ENCODE peak calls at places on chromosomes 1 and 21, in four cellular contexts. One of them, this sample, is unnamed.

GRCh38 chr1:158019177-158019868 is 25.9 kb downstream of the KIRREL1 start:
- DNase-seq in astrocyte of the spinal cord: peak
- DNase-seq in sigmoid colon: peak
- DNase-seq in breast epithelium: peak
- DNase-seq in this sample: peak

GRCh38 chr1:2178875-2179274 is 15.7 kb downstream of the FAAP20 start:
- DNase-seq in astrocyte of the spinal cord: no peak
- DNase-seq in sigmoid colon: no peak
- DNase-seq in breast epithelium: no peak
- DNase-seq in this sample: no peak

GRCh38 chr1:103959565-103959964 is 209.9 kb downstream of the AMY1C start:
- DNase-seq in astrocyte of the spinal cord: no peak
- DNase-seq in sigmoid colon: no peak
- DNase-seq in breast epithelium: no peak
- DNase-seq in this sample: no peak

GRCh38 chr1:54371038-54371935 is 34.9 kb downstream of the SSBP3 start:
- DNase-seq in astrocyte of the spinal cord: no peak
- DNase-seq in sigmoid colon: no peak
- DNase-seq in breast epithelium: no peak
- DNase-seq in this sample: no peak

GRCh38 chr1:176896216-176896615 is 268.3 kb downstream of the ASTN1 start:
- DNase-seq in astrocyte of the spinal cord: no peak
- DNase-seq in sigmoid colon: no peak
- DNase-seq in breast epithelium: no peak
- DNase-seq in this sample: no peak

GRCh38 chr1:201713093-201713810 is 115.7 kb upstream of the IPO9 start:
- DNase-seq in astrocyte of the spinal cord: peak
- DNase-seq in sigmoid colon: peak
- DNase-seq in breast epithelium: peak
- DNase-seq in this sample: peak

GRCh38 chr1:59360170-59360569 is 63.3 kb downstream of the FGGY start:
- DNase-seq in astrocyte of the spinal cord: peak
- DNase-seq in sigmoid colon: no peak
- DNase-seq in breast epithelium: peak
- DNase-seq in this sample: peak

GRCh38 chr21:16407403-16408279 is 677.9 kb downstream of the USP25 start:
- DNase-seq in astrocyte of the spinal cord: peak
- DNase-seq in sigmoid colon: no peak
- DNase-seq in breast epithelium: no peak
- DNase-seq in this sample: no peak

GRCh38 chr1:40059292-40059959 is 18.9 kb downstream of the CAP1 start:
- DNase-seq in astrocyte of the spinal cord: peak
- DNase-seq in sigmoid colon: no peak
- DNase-seq in breast epithelium: no peak
- DNase-seq in this sample: no peak

GRCh38 chr1:203627819-203628184 is 1.2 kb downstream of the ATP2B4 start:
- DNase-seq in astrocyte of the spinal cord: peak
- DNase-seq in sigmoid colon: peak
- DNase-seq in breast epithelium: no peak
- DNase-seq in this sample: no peak

GRCh38 chr1:167642501-167642826 is 12.4 kb downstream of the RCSD1 start:
- DNase-seq in astrocyte of the spinal cord: no peak
- DNase-seq in sigmoid colon: no peak
- DNase-seq in breast epithelium: no peak
- DNase-seq in this sample: no peak

GRCh38 chr1:207787776-207788175 is 35.9 kb downstream of the CD46 start:
- DNase-seq in astrocyte of the spinal cord: no peak
- DNase-seq in sigmoid colon: no peak
- DNase-seq in breast epithelium: no peak
- DNase-seq in this sample: no peak

GRCh38 chr1:39635205-39635870 is 4.1 kb downstream of the HEYL start:
- DNase-seq in astrocyte of the spinal cord: no peak
- DNase-seq in sigmoid colon: no peak
- DNase-seq in breast epithelium: no peak
- DNase-seq in this sample: no peak

GRCh38 chr1:208135354-208135753 is 108.8 kb downstream of the PLXNA2 start:
- DNase-seq in astrocyte of the spinal cord: peak
- DNase-seq in sigmoid colon: no peak
- DNase-seq in breast epithelium: no peak
- DNase-seq in this sample: no peak

GRCh38 chr1:90973897-90974798 is 47.7 kb downstream of the ZNF644 start:
- DNase-seq in astrocyte of the spinal cord: peak
- DNase-seq in sigmoid colon: no peak
- DNase-seq in breast epithelium: no peak
- DNase-seq in this sample: peak

DNA sequence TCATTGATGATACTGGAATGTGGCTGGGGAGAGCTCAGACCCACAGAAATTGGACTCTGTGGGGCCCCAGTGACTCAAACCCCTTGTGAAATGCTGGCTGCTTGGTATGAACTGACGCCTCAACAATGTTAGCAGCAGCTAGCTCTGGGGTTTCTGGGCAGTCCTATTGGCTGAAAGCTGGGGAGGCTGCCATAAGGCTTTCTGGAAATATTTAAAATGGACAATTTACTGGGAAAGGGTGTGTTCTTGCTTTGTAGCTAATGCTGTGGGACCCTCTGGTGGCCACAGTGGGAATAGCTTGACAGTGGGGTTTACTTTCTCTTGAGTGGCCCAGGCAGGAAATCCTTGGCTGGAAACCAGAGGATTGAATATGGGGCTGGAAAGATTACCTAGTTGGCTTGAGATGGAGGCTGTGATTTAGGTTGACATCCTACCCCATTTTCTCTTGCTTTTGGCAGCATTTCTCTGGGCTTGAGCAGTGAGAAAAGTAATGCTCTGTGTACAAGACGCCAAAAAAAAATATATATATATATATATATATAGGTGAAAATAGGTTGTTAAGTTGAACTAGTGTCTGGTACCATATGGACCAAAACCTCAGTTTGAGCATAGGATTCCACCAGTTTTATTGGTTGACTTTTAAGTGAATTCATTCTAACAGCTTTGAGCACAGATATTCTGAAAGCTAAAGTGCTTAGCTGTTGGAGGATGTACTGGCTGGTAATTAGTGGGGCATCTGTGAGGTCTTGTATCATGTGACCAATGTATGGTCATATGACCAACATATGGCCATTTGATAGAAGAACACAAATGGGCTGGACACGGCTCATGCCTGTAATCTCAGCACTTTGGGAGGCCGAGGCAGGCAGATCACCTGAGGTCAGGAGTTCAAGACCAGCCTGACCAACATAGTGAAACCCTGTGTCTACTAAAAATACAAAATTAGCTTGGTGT is 8.2 kb upstream of the S100A10 start:
- DNase-seq in astrocyte of the spinal cord: peak
- DNase-seq in sigmoid colon: peak
- DNase-seq in breast epithelium: peak
- DNase-seq in this sample: peak
- H3K4me3 ChIP-seq in astrocyte of the spinal cord: no peak
- H3K4me3 ChIP-seq in sigmoid colon: no peak
- H3K4me3 ChIP-seq in breast epithelium: no peak
- H3K4me3 ChIP-seq in this sample: no peak

GRCh38 chr1:155296660-155297059 is 4.6 kb downstream of the PKLR start:
- DNase-seq in astrocyte of the spinal cord: no peak
- DNase-seq in sigmoid colon: no peak
- DNase-seq in breast epithelium: no peak
- DNase-seq in this sample: no peak

GRCh38 chr1:155295942-155296267 is 5.3 kb downstream of the PKLR start:
- DNase-seq in astrocyte of the spinal cord: no peak
- DNase-seq in sigmoid colon: no peak
- DNase-seq in breast epithelium: no peak
- DNase-seq in this sample: no peak

GRCh38 chr1:155295183-155295941 is 5.9 kb downstream of the PKLR start:
- DNase-seq in astrocyte of the spinal cord: no peak
- DNase-seq in sigmoid colon: no peak
- DNase-seq in breast epithelium: no peak
- DNase-seq in this sample: no peak

GRCh38 chr1:155300024-155300423 is 1.2 kb downstream of the PKLR start:
- DNase-seq in astrocyte of the spinal cord: no peak
- DNase-seq in sigmoid colon: no peak
- DNase-seq in breast epithelium: no peak
- DNase-seq in this sample: no peak

GRCh38 chr1:155297431-155297830 is 3.8 kb downstream of the PKLR start:
- DNase-seq in astrocyte of the spinal cord: no peak
- DNase-seq in sigmoid colon: no peak
- DNase-seq in breast epithelium: no peak
- DNase-seq in this sample: no peak
- TF ChIP-seq CTCF in astrocyte of the spinal cord: no peak
- TF ChIP-seq CTCF in sigmoid colon: no peak
- TF ChIP-seq CTCF in breast epithelium: no peak
- TF ChIP-seq CTCF in this sample: no peak

GRCh38 chr1:205849619-205850355 is at the start of gene PM20D1:
- DNase-seq in astrocyte of the spinal cord: peak
- DNase-seq in sigmoid colon: peak
- DNase-seq in breast epithelium: peak
- DNase-seq in this sample: peak
- H3K4me3 ChIP-seq in astrocyte of the spinal cord: peak
- H3K4me3 ChIP-seq in sigmoid colon: peak
- H3K4me3 ChIP-seq in breast epithelium: peak
- H3K4me3 ChIP-seq in this sample: peak

DNA sequence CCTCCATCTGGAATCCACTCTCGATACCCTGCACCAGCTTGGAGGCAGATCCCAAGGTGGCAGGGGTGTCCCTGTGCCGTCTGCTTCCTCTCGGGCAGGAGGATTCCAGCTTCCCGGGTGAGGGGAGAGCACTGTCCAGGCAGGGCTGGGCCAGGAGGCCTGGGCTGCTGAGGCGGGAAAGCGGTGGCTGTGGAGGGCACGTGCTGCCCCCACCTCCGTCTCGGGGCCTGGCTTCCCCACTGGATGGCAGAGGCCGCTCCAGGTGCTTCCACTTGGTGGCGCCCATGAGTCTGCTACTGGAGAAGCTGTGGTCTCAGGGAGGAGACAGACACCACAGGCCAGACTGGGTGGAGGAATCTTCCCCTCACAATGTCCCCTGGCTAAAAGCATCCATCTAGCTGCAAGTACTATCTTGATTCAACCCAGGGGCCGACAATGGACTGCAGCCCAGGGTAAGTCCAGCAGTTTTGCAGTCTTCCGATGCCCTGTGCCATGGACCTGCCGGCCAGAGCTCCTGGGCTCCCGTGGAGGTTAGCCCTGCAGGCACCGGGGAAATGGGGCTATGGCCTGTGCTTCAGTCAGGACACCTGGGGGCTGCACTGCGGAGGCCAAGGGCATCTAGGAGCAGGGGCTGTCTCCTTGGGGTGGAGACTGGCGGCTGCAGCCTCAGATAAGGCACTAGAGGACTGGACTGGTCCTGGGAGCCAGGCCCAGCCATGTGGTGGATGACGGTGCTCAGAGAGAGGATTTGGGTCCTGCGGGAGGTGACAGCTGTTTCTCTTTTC is 41.3 kb upstream of the EIF4G3 start:
- DNase-seq in astrocyte of the spinal cord: no peak
- DNase-seq in sigmoid colon: no peak
- DNase-seq in breast epithelium: no peak
- DNase-seq in this sample: no peak
- TF ChIP-seq CTCF in astrocyte of the spinal cord: peak
- TF ChIP-seq CTCF in sigmoid colon: no peak
- TF ChIP-seq CTCF in breast epithelium: no peak
- TF ChIP-seq CTCF in this sample: peak

GRCh38 chr1:113701429-113701828 is 57.9 kb downstream of the PHTF1 start:
- DNase-seq in astrocyte of the spinal cord: peak
- DNase-seq in sigmoid colon: no peak
- DNase-seq in breast epithelium: no peak
- DNase-seq in this sample: peak
- H3K4me3 ChIP-seq in astrocyte of the spinal cord: no peak
- H3K4me3 ChIP-seq in sigmoid colon: no peak
- H3K4me3 ChIP-seq in breast epithelium: no peak
- H3K4me3 ChIP-seq in this sample: no peak

DNA sequence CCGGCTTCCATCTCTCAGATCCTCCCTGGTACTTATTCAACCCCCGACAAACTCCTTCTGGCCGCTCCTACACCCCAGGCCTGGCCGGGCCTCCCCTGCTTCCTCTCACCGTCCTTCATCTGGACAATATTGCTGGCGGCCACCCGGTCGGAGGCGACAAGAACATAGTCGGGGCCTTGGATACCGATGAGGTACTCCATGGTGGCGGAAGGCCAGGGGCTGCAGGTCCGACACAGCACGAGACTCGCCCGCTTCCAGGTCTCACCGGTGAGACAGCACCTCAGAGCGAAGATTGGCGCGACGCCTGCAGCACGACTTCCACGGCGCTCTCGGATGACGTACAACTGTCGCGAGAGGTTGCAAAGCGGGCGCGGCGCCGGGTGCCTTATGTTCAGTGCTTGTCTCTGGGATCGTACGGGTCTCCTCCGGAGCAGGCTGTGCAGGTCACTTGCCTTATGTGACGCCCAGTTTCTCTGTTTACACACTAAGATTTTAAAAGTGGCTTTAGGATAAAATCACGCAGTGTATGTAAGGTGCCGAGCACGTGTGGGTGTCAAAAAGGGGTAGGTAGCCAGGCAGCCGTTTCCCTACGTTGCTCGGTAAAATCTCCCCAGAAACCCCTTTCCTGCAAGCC is at the start of gene PSMB2:
- DNase-seq in astrocyte of the spinal cord: peak
- DNase-seq in sigmoid colon: peak
- DNase-seq in breast epithelium: peak
- DNase-seq in this sample: peak
- TF ChIP-seq CTCF in astrocyte of the spinal cord: no peak
- TF ChIP-seq CTCF in sigmoid colon: no peak
- TF ChIP-seq CTCF in breast epithelium: no peak
- TF ChIP-seq CTCF in this sample: no peak

GRCh38 chr1:231162970-231163830 is 1.3 kb downstream of the TRIM67 start:
- DNase-seq in astrocyte of the spinal cord: no peak
- DNase-seq in sigmoid colon: no peak
- DNase-seq in breast epithelium: no peak
- DNase-seq in this sample: no peak
- H3K4me3 ChIP-seq in astrocyte of the spinal cord: peak
- H3K4me3 ChIP-seq in sigmoid colon: no peak
- H3K4me3 ChIP-seq in breast epithelium: peak
- H3K4me3 ChIP-seq in this sample: peak

DNA sequence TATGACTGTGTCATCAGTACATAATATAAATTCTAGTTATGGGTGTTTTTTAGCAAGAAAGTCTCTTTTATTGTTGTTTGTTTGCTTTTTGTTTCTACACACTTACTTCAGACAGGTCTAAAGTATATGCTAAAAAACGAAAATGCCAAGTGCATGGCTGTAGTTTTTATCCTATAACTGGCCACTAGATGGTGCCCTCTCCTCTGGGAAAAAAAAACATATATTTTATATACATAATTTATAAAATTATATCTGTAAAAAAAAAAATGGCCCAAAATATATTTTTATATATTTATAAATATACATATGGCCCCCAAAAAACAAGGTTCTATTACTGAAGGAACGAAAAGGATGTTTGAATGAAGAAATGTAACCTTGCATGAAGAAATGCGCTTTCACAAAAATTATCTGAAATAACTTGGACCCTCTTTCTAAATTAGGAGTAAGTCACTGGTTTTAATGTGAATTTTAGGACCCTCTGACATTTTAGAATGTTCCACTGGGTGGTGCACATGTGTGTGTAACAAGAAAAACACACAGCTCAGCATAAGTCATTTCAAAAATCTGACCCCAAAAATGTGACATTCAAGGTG is 93.5 kb downstream of the TTLL7 start:
- DNase-seq in astrocyte of the spinal cord: peak
- DNase-seq in sigmoid colon: no peak
- DNase-seq in breast epithelium: no peak
- DNase-seq in this sample: no peak
- TF ChIP-seq CTCF in astrocyte of the spinal cord: peak
- TF ChIP-seq CTCF in sigmoid colon: no peak
- TF ChIP-seq CTCF in breast epithelium: peak
- TF ChIP-seq CTCF in this sample: peak